ENCODE peak calls at places on chromosomes 3 and 15, in four cellular contexts. Q is caudate nucleus; I is NB4; M is activated CD4-positive, alpha-beta T cell treated with anti-CD3 and anti-CD28 coated beads for 4 hours. V is an unnamed sample.

GRCh38 chr3:30768703-30769550 is 125.5 kb downstream of the GADL1 start:
- DNase-seq in Q (peak; percentile 5), I (peak; percentile 68), M (peak; percentile 70), V (peak; percentile 58)

GRCh38 chr15:70200511-70200991 is 102.8 kb upstream of the TLE3 start:
- DNase-seq in Q (no peak), M (no peak), I (peak; percentile 55), V (peak; percentile 52)

GRCh38 chr3:36893137-36893557 is 51.7 kb downstream of the TRANK1 start:
- DNase-seq in M (peak; percentile 47), Q (no peak), I (peak; percentile 80), V (no peak)

GRCh38 chr15:42152196-42152920 is 4.1 kb downstream of the PLA2G4F start:
- DNase-seq in M (no peak), Q (no peak), I (no peak), V (no peak)

GRCh38 chr15:101372149-101372577 is 77.1 kb upstream of the SNRPA1 start:
- DNase-seq in Q (no peak), I (no peak), M (no peak), V (no peak)

GRCh38 chr3:173690542-173690941 is 293.0 kb downstream of the NLGN1 start:
- DNase-seq in I (no peak), M (no peak), Q (no peak), V (no peak)

GRCh38 chr3:47799733-47800132 is 3.2 kb upstream of the DHX30 start:
- DNase-seq in Q (no peak), M (no peak), I (peak; percentile 30), V (no peak)

GRCh38 chr3:107999215-107999775 is 91.5 kb downstream of the CD47 start:
- DNase-seq in I (no peak), M (no peak), Q (no peak), V (no peak)

GRCh38 chr3:134404366-134404885 is 30.2 kb upstream of the AMOTL2 start:
- DNase-seq in M (no peak), Q (no peak), I (no peak), V (no peak)

GRCh38 chr3:63142681-63143080 is 135.4 kb upstream of the SYNPR start:
- DNase-seq in I (no peak), Q (no peak), M (no peak), V (no peak)

GRCh38 chr3:148408667-148409066 is 289.0 kb upstream of the AGTR1 start:
- DNase-seq in I (no peak), Q (no peak), M (no peak), V (no peak)

GRCh38 chr3:189158034-189158433 is 13.7 kb upstream of the TPRG1 start:
- DNase-seq in M (no peak), I (no peak), Q (no peak), V (no peak)

GRCh38 chr15:81264072-81264857 is 59.7 kb downstream of the STARD5 start:
- DNase-seq in M (no peak), Q (no peak), I (no peak), V (no peak)

GRCh38 chr15:91268510-91268909 is 168.5 kb downstream of the SV2B start:
- DNase-seq in I (peak; percentile 46), Q (no peak), M (no peak), V (peak; percentile 40)

GRCh38 chr3:24100694-24101402 is 155.8 kb downstream of the NR1D2 start:
- DNase-seq in I (no peak), Q (no peak), M (no peak), V (no peak)

GRCh38 chr15:53072077-53072476 is 281.9 kb upstream of the ONECUT1 start:
- DNase-seq in I (peak; percentile 59), Q (no peak), M (no peak), V (no peak)

GRCh38 chr3:187997490-187997889 is 156.5 kb upstream of the LPP start:
- DNase-seq in M (no peak), Q (no peak), I (no peak), V (no peak)

GRCh38 chr3:124972457-124972856 is 37.9 kb upstream of the MUC13 start:
- DNase-seq in Q (no peak), M (no peak), I (no peak), V (no peak)

GRCh38 chr15:34217587-34218225 is 7.1 kb upstream of the EMC4 start:
- DNase-seq in I (no peak), Q (no peak), M (no peak), V (no peak)

GRCh38 chr3:38722760-38723568 is 73.5 kb upstream of the SCN5A start:
- DNase-seq in M (no peak), Q (no peak), I (no peak), V (no peak)

GRCh38 chr3:196641278-196642058 is 2.0 kb downstream of the NRROS start:
- DNase-seq in I (peak; percentile 70), Q (no peak), M (peak; percentile 54), V (no peak)

GRCh38 chr3:63670544-63670943 is 18.1 kb downstream of the SNTN start:
- DNase-seq in Q (no peak), I (no peak), M (no peak), V (no peak)

GRCh38 chr3:12343091-12343494 is 54.2 kb downstream of the PPARG start:
- DNase-seq in M (no peak), I (no peak), Q (no peak), V (no peak)

GRCh38 chr3:171327441-171328174 is 132.6 kb downstream of the TNIK start:
- DNase-seq in I (peak; percentile 36), M (no peak), Q (no peak), V (no peak)

GRCh38 chr3:74267583-74268184 is 346.8 kb downstream of the CNTN3 start:
- DNase-seq in I (peak; percentile 61), Q (no peak), M (no peak), V (peak; percentile 69)

GRCh38 chr3:107561980-107562379 is 39.2 kb downstream of the BBX start:
- DNase-seq in M (no peak), Q (no peak), I (no peak), V (no peak)

GRCh38 chr3:146131616-146132410 is 29.2 kb downstream of the PLOD2 start:
- DNase-seq in M (no peak), Q (no peak), I (no peak), V (no peak)

GRCh38 chr15:86213420-86213819 is 133.7 kb downstream of the AGBL1 start:
- DNase-seq in I (no peak), Q (no peak), M (no peak), V (no peak)

GRCh38 chr15:97981758-97982157 is 21.3 kb downstream of the ARRDC4 start:
- DNase-seq in Q (no peak), M (no peak), I (no peak), V (no peak)

GRCh38 chr15:90497912-90498311 is 31.8 kb upstream of the CRTC3 start:
- DNase-seq in Q (no peak), M (no peak), I (no peak), V (no peak)